ENCODE peak calls at places on chromosomes 11 and 22, in four cellular contexts. One of them, this sample, is unnamed.

GRCh38 chr11:73570415-73571114 is 27.3 kb downstream of the FAM168A start:
- DNase-seq in GM23338: no peak
- DNase-seq in AG04450: no peak
- DNase-seq in CD4-positive, alpha-beta memory T cell: no peak
- DNase-seq in this sample: no peak

GRCh38 chr11:123168955-123169484 is 26.0 kb downstream of the CLMP start:
- DNase-seq in GM23338: no peak
- DNase-seq in AG04450: no peak
- DNase-seq in CD4-positive, alpha-beta memory T cell: no peak
- DNase-seq in this sample: no peak

GRCh38 chr22:20566420-20567260 is 59.2 kb downstream of the MED15 start:
- DNase-seq in GM23338: no peak
- DNase-seq in AG04450: no peak
- DNase-seq in CD4-positive, alpha-beta memory T cell: peak
- DNase-seq in this sample: peak

GRCh38 chr11:35131094-35131493 is 7.9 kb upstream of the CD44 start:
- DNase-seq in GM23338: no peak
- DNase-seq in AG04450: no peak
- DNase-seq in CD4-positive, alpha-beta memory T cell: no peak
- DNase-seq in this sample: no peak

GRCh38 chr22:45680932-45681700 is 9.5 kb downstream of the ATXN10 start:
- DNase-seq in GM23338: no peak
- DNase-seq in AG04450: peak
- DNase-seq in CD4-positive, alpha-beta memory T cell: no peak
- DNase-seq in this sample: no peak

GRCh38 chr11:45048870-45049825 is 97.3 kb upstream of the PRDM11 start:
- DNase-seq in GM23338: no peak
- DNase-seq in AG04450: no peak
- DNase-seq in CD4-positive, alpha-beta memory T cell: no peak
- DNase-seq in this sample: no peak

GRCh38 chr11:4006946-4007680 is 87.5 kb upstream of the RRM1 start:
- DNase-seq in GM23338: no peak
- DNase-seq in AG04450: no peak
- DNase-seq in CD4-positive, alpha-beta memory T cell: peak
- DNase-seq in this sample: peak

GRCh38 chr11:94719864-94720263 is 48.3 kb upstream of the AMOTL1 start:
- DNase-seq in GM23338: no peak
- DNase-seq in AG04450: no peak
- DNase-seq in CD4-positive, alpha-beta memory T cell: no peak
- DNase-seq in this sample: no peak

GRCh38 chr22:45627489-45628233 is 44.0 kb upstream of the ATXN10 start:
- DNase-seq in GM23338: no peak
- DNase-seq in AG04450: no peak
- DNase-seq in CD4-positive, alpha-beta memory T cell: no peak
- DNase-seq in this sample: no peak

GRCh38 chr22:22369962-22370265 is 125.3 kb downstream of the VPREB1 start:
- DNase-seq in GM23338: no peak
- DNase-seq in AG04450: no peak
- DNase-seq in CD4-positive, alpha-beta memory T cell: no peak
- DNase-seq in this sample: no peak

GRCh38 chr11:102843474-102843873 is at the start of gene MMP3:
- DNase-seq in GM23338: no peak
- DNase-seq in AG04450: no peak
- DNase-seq in CD4-positive, alpha-beta memory T cell: no peak
- DNase-seq in this sample: no peak

GRCh38 chr11:416757-417621 is 2.2 kb upstream of the SIGIRR start:
- DNase-seq in GM23338: peak
- DNase-seq in AG04450: no peak
- DNase-seq in CD4-positive, alpha-beta memory T cell: no peak
- DNase-seq in this sample: no peak

GRCh38 chr11:108596701-108597100 is 3.1 kb upstream of the EXPH5 start:
- DNase-seq in GM23338: no peak
- DNase-seq in AG04450: no peak
- DNase-seq in CD4-positive, alpha-beta memory T cell: no peak
- DNase-seq in this sample: no peak

GRCh38 chr11:45091563-45092392 is 54.7 kb upstream of the PRDM11 start:
- DNase-seq in GM23338: peak
- DNase-seq in AG04450: no peak
- DNase-seq in CD4-positive, alpha-beta memory T cell: no peak
- DNase-seq in this sample: no peak

GRCh38 chr11:119509969-119510401 is 87.0 kb upstream of the THY1 start:
- DNase-seq in GM23338: no peak
- DNase-seq in AG04450: peak
- DNase-seq in CD4-positive, alpha-beta memory T cell: no peak
- DNase-seq in this sample: no peak

GRCh38 chr11:70758206-70758605 is 359.9 kb downstream of the CTTN start:
- DNase-seq in GM23338: no peak
- DNase-seq in AG04450: no peak
- DNase-seq in CD4-positive, alpha-beta memory T cell: no peak
- DNase-seq in this sample: no peak

GRCh38 chr11:1295591-1295990 is 13.8 kb downstream of the TOLLIP start:
- DNase-seq in GM23338: no peak
- DNase-seq in AG04450: no peak
- DNase-seq in CD4-positive, alpha-beta memory T cell: no peak
- DNase-seq in this sample: no peak

GRCh38 chr11:106695506-106695905 is 322.8 kb downstream of the GUCY1A2 start:
- DNase-seq in GM23338: no peak
- DNase-seq in AG04450: peak
- DNase-seq in CD4-positive, alpha-beta memory T cell: no peak
- DNase-seq in this sample: no peak

GRCh38 chr11:31295308-31295707 is 74.2 kb downstream of the DCDC1 start:
- DNase-seq in GM23338: no peak
- DNase-seq in AG04450: no peak
- DNase-seq in CD4-positive, alpha-beta memory T cell: no peak
- DNase-seq in this sample: no peak

GRCh38 chr11:24226606-24227005 is 270.2 kb upstream of the LUZP2 start:
- DNase-seq in GM23338: no peak
- DNase-seq in AG04450: no peak
- DNase-seq in CD4-positive, alpha-beta memory T cell: no peak
- DNase-seq in this sample: no peak

GRCh38 chr11:20623258-20623657 is 23.9 kb downstream of the SLC6A5 start:
- DNase-seq in GM23338: no peak
- DNase-seq in AG04450: no peak
- DNase-seq in CD4-positive, alpha-beta memory T cell: no peak
- DNase-seq in this sample: no peak
- H3K4me3 ChIP-seq in GM23338: no peak
- H3K4me3 ChIP-seq in AG04450: no peak
- H3K4me3 ChIP-seq in CD4-positive, alpha-beta memory T cell: no peak
- H3K4me3 ChIP-seq in this sample: no peak

GRCh38 chr11:64661146-64661545 is 61.9 kb downstream of the NRXN2 start:
- DNase-seq in GM23338: no peak
- DNase-seq in AG04450: peak
- DNase-seq in CD4-positive, alpha-beta memory T cell: no peak
- DNase-seq in this sample: no peak
- H3K4me3 ChIP-seq in GM23338: no peak
- H3K4me3 ChIP-seq in AG04450: no peak
- H3K4me3 ChIP-seq in CD4-positive, alpha-beta memory T cell: no peak
- H3K4me3 ChIP-seq in this sample: no peak

DNA sequence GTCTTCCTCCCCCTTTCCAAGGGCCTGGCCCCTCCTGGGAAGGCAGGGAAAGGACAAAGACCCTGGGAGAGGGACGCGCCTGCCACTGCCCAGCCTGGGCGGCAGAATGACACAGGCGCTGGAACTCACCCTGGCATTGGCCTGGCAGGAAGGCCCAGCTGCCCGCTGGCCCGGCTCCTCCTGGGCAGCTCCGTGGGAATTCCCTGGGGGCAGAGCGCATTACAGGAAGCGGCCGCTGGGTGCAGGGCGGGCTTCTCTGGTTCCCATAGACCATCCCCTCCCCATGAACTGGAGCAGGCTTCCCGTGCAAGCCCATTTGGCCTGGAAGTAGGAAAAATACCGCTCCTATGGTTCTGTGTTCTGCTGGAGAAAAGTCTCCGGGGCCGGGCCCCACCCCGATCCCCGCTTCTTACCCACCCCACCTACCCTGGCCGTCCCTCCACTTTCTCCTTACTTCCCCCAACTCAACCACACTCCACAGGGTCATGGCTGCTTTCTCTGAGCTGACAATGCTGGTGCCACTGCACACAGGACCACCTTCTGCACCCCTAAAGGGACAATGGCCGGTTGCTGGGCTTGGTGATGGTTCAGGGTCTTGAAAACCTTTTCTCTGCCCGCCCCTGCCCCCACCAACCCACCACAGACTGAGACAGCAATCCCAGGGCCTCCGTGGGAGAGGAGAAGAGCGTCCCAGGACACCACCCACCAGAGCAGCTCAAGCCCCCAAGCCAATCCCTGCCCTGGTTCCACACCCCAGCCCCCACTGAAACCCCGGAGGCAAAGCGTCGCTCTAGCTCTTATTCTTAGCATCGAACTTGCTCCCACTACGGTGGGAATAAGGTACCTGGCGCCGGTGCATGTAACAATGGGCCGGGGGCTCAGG is 58.9 kb downstream of the LINC01488 start:
- DNase-seq in GM23338: peak
- DNase-seq in AG04450: no peak
- DNase-seq in CD4-positive, alpha-beta memory T cell: no peak
- DNase-seq in this sample: no peak
- H3K4me3 ChIP-seq in GM23338: no peak
- H3K4me3 ChIP-seq in AG04450: no peak
- H3K4me3 ChIP-seq in CD4-positive, alpha-beta memory T cell: no peak
- H3K4me3 ChIP-seq in this sample: no peak

GRCh38 chr11:17972987-17973386 is 39.9 kb downstream of the SERGEF start:
- DNase-seq in GM23338: peak
- DNase-seq in AG04450: peak
- DNase-seq in CD4-positive, alpha-beta memory T cell: no peak
- DNase-seq in this sample: no peak
- H3K4me3 ChIP-seq in GM23338: no peak
- H3K4me3 ChIP-seq in AG04450: no peak
- H3K4me3 ChIP-seq in CD4-positive, alpha-beta memory T cell: no peak
- H3K4me3 ChIP-seq in this sample: no peak